ENCODE peak calls at places on chromosomes 11 and 22, in five cellular contexts. One of them, this sample, is unnamed.
A peak's percentile ranks its signal among the peaks of the same experiment; 100 is the strongest.

GRCh38 chr11:48029686-48030279 is 49.4 kb downstream of the PTPRJ start:
- DNase-seq in erythroblast: no peak
- DNase-seq in ELR: no peak
- DNase-seq in NCI-H1930: no peak
- DNase-seq in HTR-8/SVneo: no peak
- DNase-seq in this sample: no peak

GRCh38 chr11:74984730-74985129 is 4.0 kb upstream of the NEU3 start:
- DNase-seq in ELR: no peak
- DNase-seq in erythroblast: no peak
- DNase-seq in HTR-8/SVneo: no peak
- DNase-seq in NCI-H1930: no peak
- DNase-seq in this sample: no peak

GRCh38 chr11:14904745-14905103 is 12.7 kb upstream of the CYP2R1 start:
- DNase-seq in NCI-H1930: peak; percentile 22
- DNase-seq in erythroblast: peak; percentile 83
- DNase-seq in HTR-8/SVneo: no peak
- DNase-seq in ELR: peak; percentile 48
- DNase-seq in this sample: no peak

GRCh38 chr11:83827940-83828554 is 541.9 kb upstream of the CCDC90B start:
- DNase-seq in NCI-H1930: no peak
- DNase-seq in erythroblast: peak; percentile 6
- DNase-seq in ELR: peak; percentile 61
- DNase-seq in HTR-8/SVneo: peak; percentile 42
- DNase-seq in this sample: peak; percentile 61

GRCh38 chr11:72223615-72224586 is 666 bp upstream of the INPPL1 start:
- DNase-seq in HTR-8/SVneo: peak; percentile 59
- DNase-seq in erythroblast: peak; percentile 83
- DNase-seq in ELR: peak; percentile 73
- DNase-seq in NCI-H1930: peak; percentile 45
- DNase-seq in this sample: peak; percentile 46

GRCh38 chr22:44336962-44337657 is 24.4 kb upstream of the SHISAL1 start:
- DNase-seq in HTR-8/SVneo: no peak
- DNase-seq in erythroblast: no peak
- DNase-seq in ELR: no peak
- DNase-seq in NCI-H1930: no peak
- DNase-seq in this sample: no peak

GRCh38 chr11:71946144-71946571 is 17.3 kb downstream of the RNF121 start:
- DNase-seq in NCI-H1930: no peak
- DNase-seq in erythroblast: peak; percentile 61
- DNase-seq in ELR: peak; percentile 72
- DNase-seq in HTR-8/SVneo: no peak
- DNase-seq in this sample: no peak

GRCh38 chr11:115042002-115042401 is 363.7 kb downstream of the NXPE2 start:
- DNase-seq in erythroblast: no peak
- DNase-seq in HTR-8/SVneo: no peak
- DNase-seq in NCI-H1930: no peak
- DNase-seq in ELR: no peak
- DNase-seq in this sample: no peak

GRCh38 chr22:39219071-39220050 is 25.4 kb downstream of the PDGFB start:
- DNase-seq in ELR: no peak
- DNase-seq in erythroblast: peak; percentile 34
- DNase-seq in NCI-H1930: no peak
- DNase-seq in HTR-8/SVneo: no peak
- DNase-seq in this sample: peak; percentile 29

GRCh38 chr11:132943737-132944556 is 588.4 kb downstream of the OPCML start:
- DNase-seq in erythroblast: no peak
- DNase-seq in NCI-H1930: no peak
- DNase-seq in HTR-8/SVneo: no peak
- DNase-seq in ELR: peak; percentile 42
- DNase-seq in this sample: no peak

GRCh38 chr11:112614605-112615004 is 346.6 kb upstream of the NCAM1 start:
- DNase-seq in NCI-H1930: no peak
- DNase-seq in HTR-8/SVneo: no peak
- DNase-seq in ELR: no peak
- DNase-seq in erythroblast: no peak
- DNase-seq in this sample: no peak

GRCh38 chr11:66850588-66851250 is 6.1 kb upstream of the LRFN4 start:
- DNase-seq in HTR-8/SVneo: no peak
- DNase-seq in NCI-H1930: no peak
- DNase-seq in ELR: no peak
- DNase-seq in erythroblast: no peak
- DNase-seq in this sample: no peak

GRCh38 chr22:42711281-42711731 is 9.4 kb downstream of the A4GALT start:
- DNase-seq in HTR-8/SVneo: no peak
- DNase-seq in erythroblast: no peak
- DNase-seq in NCI-H1930: no peak
- DNase-seq in ELR: no peak
- DNase-seq in this sample: no peak

GRCh38 chr11:57379732-57380131 is 1.2 kb downstream of the PRG3 start:
- DNase-seq in HTR-8/SVneo: peak; percentile 21
- DNase-seq in NCI-H1930: no peak
- DNase-seq in erythroblast: peak; percentile 42
- DNase-seq in ELR: peak; percentile 36
- DNase-seq in this sample: peak; percentile 9